ENCODE peak calls at places on chromosome 12, in six cellular contexts. One of them, this sample, is unnamed.

GRCh38 chr12:14403711-14404164 is 38.3 kb downstream of the ATF7IP start:
- DNase-seq in transverse colon: no peak
- DNase-seq in endothelial cell: no peak
- DNase-seq in OCI-LY7: peak
- DNase-seq in HFFc6: peak
- DNase-seq in fibroblast of pulmonary artery: peak
- DNase-seq in this sample: peak

GRCh38 chr12:97267803-97268202 is 194.8 kb upstream of the RMST start:
- DNase-seq in fibroblast of pulmonary artery: no peak
- DNase-seq in OCI-LY7: no peak
- DNase-seq in endothelial cell: no peak
- DNase-seq in HFFc6: no peak
- DNase-seq in transverse colon: no peak
- DNase-seq in this sample: no peak

GRCh38 chr12:97899956-97900355 is 437.4 kb downstream of the RMST start:
- DNase-seq in fibroblast of pulmonary artery: no peak
- DNase-seq in transverse colon: no peak
- DNase-seq in OCI-LY7: no peak
- DNase-seq in HFFc6: no peak
- DNase-seq in endothelial cell: no peak
- DNase-seq in this sample: no peak

GRCh38 chr12:61422786-61423185 is 837.4 kb upstream of the USP15 start:
- DNase-seq in OCI-LY7: no peak
- DNase-seq in transverse colon: no peak
- DNase-seq in fibroblast of pulmonary artery: no peak
- DNase-seq in HFFc6: no peak
- DNase-seq in endothelial cell: no peak
- DNase-seq in this sample: no peak

GRCh38 chr12:47234576-47235141 is 154.9 kb upstream of the AMIGO2 start:
- DNase-seq in fibroblast of pulmonary artery: no peak
- DNase-seq in OCI-LY7: no peak
- DNase-seq in endothelial cell: no peak
- DNase-seq in transverse colon: no peak
- DNase-seq in HFFc6: no peak
- DNase-seq in this sample: no peak

GRCh38 chr12:113480336-113480688 is 8.6 kb upstream of the LHX5 start:
- DNase-seq in HFFc6: no peak
- DNase-seq in transverse colon: no peak
- DNase-seq in OCI-LY7: no peak
- DNase-seq in endothelial cell: no peak
- DNase-seq in fibroblast of pulmonary artery: no peak
- DNase-seq in this sample: no peak

GRCh38 chr12:117293510-117293909 is 67.9 kb downstream of the NOS1 start:
- DNase-seq in transverse colon: no peak
- DNase-seq in endothelial cell: no peak
- DNase-seq in OCI-LY7: no peak
- DNase-seq in fibroblast of pulmonary artery: no peak
- DNase-seq in HFFc6: no peak
- DNase-seq in this sample: no peak

GRCh38 chr12:61138381-61138759 is 1121.8 kb upstream of the USP15 start:
- DNase-seq in HFFc6: no peak
- DNase-seq in endothelial cell: no peak
- DNase-seq in fibroblast of pulmonary artery: no peak
- DNase-seq in transverse colon: no peak
- DNase-seq in OCI-LY7: no peak
- DNase-seq in this sample: no peak

GRCh38 chr12:118098911-118099671 is 4.7 kb downstream of the VSIG10 start:
- DNase-seq in endothelial cell: no peak
- DNase-seq in OCI-LY7: no peak
- DNase-seq in HFFc6: no peak
- DNase-seq in fibroblast of pulmonary artery: no peak
- DNase-seq in transverse colon: peak
- DNase-seq in this sample: no peak

GRCh38 chr12:46722737-46723136 is 103.1 kb downstream of the SLC38A4 start:
- DNase-seq in HFFc6: no peak
- DNase-seq in fibroblast of pulmonary artery: peak
- DNase-seq in transverse colon: no peak
- DNase-seq in endothelial cell: no peak
- DNase-seq in OCI-LY7: no peak
- DNase-seq in this sample: no peak

GRCh38 chr12:53754633-53755261 is 3.0 kb upstream of the CISTR start:
- DNase-seq in transverse colon: no peak
- DNase-seq in endothelial cell: no peak
- DNase-seq in fibroblast of pulmonary artery: peak
- DNase-seq in HFFc6: no peak
- DNase-seq in OCI-LY7: peak
- DNase-seq in this sample: no peak

GRCh38 chr12:32901553-32901952 is 5.0 kb upstream of the PKP2 start:
- DNase-seq in OCI-LY7: no peak
- DNase-seq in fibroblast of pulmonary artery: peak
- DNase-seq in endothelial cell: no peak
- DNase-seq in transverse colon: no peak
- DNase-seq in HFFc6: no peak
- DNase-seq in this sample: no peak

GRCh38 chr12:104809251-104809650 is 148.8 kb downstream of the SLC41A2 start:
- DNase-seq in fibroblast of pulmonary artery: no peak
- DNase-seq in transverse colon: no peak
- DNase-seq in HFFc6: no peak
- DNase-seq in endothelial cell: no peak
- DNase-seq in OCI-LY7: no peak
- DNase-seq in this sample: no peak

GRCh38 chr12:25644964-25645363 is 91.9 kb upstream of the LMNTD1 start:
- DNase-seq in HFFc6: no peak
- DNase-seq in OCI-LY7: no peak
- DNase-seq in fibroblast of pulmonary artery: no peak
- DNase-seq in transverse colon: no peak
- DNase-seq in endothelial cell: no peak
- DNase-seq in this sample: no peak

GRCh38 chr12:66143868-66144267 is 13.3 kb upstream of the LLPH start:
- DNase-seq in endothelial cell: no peak
- DNase-seq in fibroblast of pulmonary artery: no peak
- DNase-seq in HFFc6: no peak
- DNase-seq in transverse colon: no peak
- DNase-seq in OCI-LY7: no peak
- DNase-seq in this sample: no peak

GRCh38 chr12:105992849-105993740 is 145.7 kb downstream of the NUAK1 start:
- DNase-seq in transverse colon: no peak
- DNase-seq in HFFc6: peak
- DNase-seq in OCI-LY7: no peak
- DNase-seq in endothelial cell: no peak
- DNase-seq in fibroblast of pulmonary artery: peak
- DNase-seq in this sample: no peak

GRCh38 chr12:97308576-97309198 is 153.9 kb upstream of the RMST start:
- DNase-seq in transverse colon: no peak
- DNase-seq in HFFc6: peak
- DNase-seq in OCI-LY7: peak
- DNase-seq in fibroblast of pulmonary artery: peak
- DNase-seq in endothelial cell: peak
- DNase-seq in this sample: no peak

GRCh38 chr12:89882051-89882450 is 173.4 kb upstream of the ATP2B1 start:
- DNase-seq in transverse colon: no peak
- DNase-seq in OCI-LY7: no peak
- DNase-seq in fibroblast of pulmonary artery: peak
- DNase-seq in HFFc6: no peak
- DNase-seq in endothelial cell: no peak
- DNase-seq in this sample: peak

GRCh38 chr12:43028826-43029225 is 439.3 kb upstream of the PRICKLE1 start:
- DNase-seq in endothelial cell: no peak
- DNase-seq in HFFc6: no peak
- DNase-seq in transverse colon: no peak
- DNase-seq in fibroblast of pulmonary artery: no peak
- DNase-seq in OCI-LY7: no peak
- DNase-seq in this sample: no peak

GRCh38 chr12:6360080-6360571 is 15.2 kb downstream of the SCNN1A start:
- DNase-seq in OCI-LY7: peak
- DNase-seq in endothelial cell: no peak
- DNase-seq in HFFc6: no peak
- DNase-seq in fibroblast of pulmonary artery: no peak
- DNase-seq in transverse colon: peak
- DNase-seq in this sample: no peak

GRCh38 chr12:31118347-31118830 is 44.7 kb downstream of the DDX11 start:
- DNase-seq in transverse colon: no peak
- DNase-seq in endothelial cell: no peak
- DNase-seq in OCI-LY7: peak
- DNase-seq in fibroblast of pulmonary artery: no peak
- DNase-seq in HFFc6: no peak
- DNase-seq in this sample: peak

GRCh38 chr12:52235001-52235760 is 2.1 kb downstream of the KRT7 start:
- DNase-seq in HFFc6: no peak
- DNase-seq in endothelial cell: no peak
- DNase-seq in transverse colon: no peak
- DNase-seq in fibroblast of pulmonary artery: peak
- DNase-seq in OCI-LY7: no peak
- DNase-seq in this sample: peak

GRCh38 chr12:103455020-103455763 is 40.6 kb downstream of the C12orf42 start:
- DNase-seq in HFFc6: no peak
- DNase-seq in OCI-LY7: peak
- DNase-seq in endothelial cell: no peak
- DNase-seq in transverse colon: no peak
- DNase-seq in fibroblast of pulmonary artery: no peak
- DNase-seq in this sample: no peak

GRCh38 chr12:123319826-123320225 is 44.8 kb downstream of the SBNO1 start:
- DNase-seq in transverse colon: no peak
- DNase-seq in OCI-LY7: no peak
- DNase-seq in fibroblast of pulmonary artery: no peak
- DNase-seq in HFFc6: no peak
- DNase-seq in endothelial cell: no peak
- DNase-seq in this sample: no peak
- TF ChIP-seq CTCF in transverse colon: no peak
- TF ChIP-seq CTCF in OCI-LY7: no peak
- TF ChIP-seq CTCF in fibroblast of pulmonary artery: no peak
- TF ChIP-seq CTCF in HFFc6: no peak
- TF ChIP-seq CTCF in endothelial cell: no peak
- TF ChIP-seq CTCF in this sample: no peak

DNA sequence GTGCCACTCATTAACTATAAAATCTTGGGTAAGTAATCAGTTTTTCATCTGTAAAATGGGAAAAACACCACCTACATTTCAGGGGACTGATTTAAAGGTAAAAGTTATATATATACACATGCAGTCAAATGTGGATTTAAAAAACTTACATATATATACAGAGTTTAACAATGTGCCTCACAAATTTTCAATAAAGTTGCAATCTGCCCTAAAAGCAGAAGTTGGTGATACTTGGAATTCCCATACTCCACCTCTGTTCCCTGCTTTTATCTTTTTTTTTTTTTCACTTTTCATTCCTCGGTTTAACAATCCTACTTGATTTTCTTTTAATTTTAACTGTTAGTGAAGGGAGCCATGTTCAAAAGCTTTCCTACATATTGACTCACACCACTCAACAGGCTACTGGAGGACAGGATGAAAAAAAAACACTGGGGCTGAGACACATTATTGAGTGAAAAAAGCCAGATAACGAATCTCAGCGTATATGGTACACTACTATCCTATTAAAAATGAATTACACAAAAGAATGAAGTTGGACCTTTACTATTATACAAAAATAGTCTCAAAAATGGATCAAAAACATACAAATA is 24.4 kb downstream of the SPPL3 start:
- DNase-seq in OCI-LY7: no peak
- DNase-seq in endothelial cell: no peak
- DNase-seq in transverse colon: no peak
- DNase-seq in fibroblast of pulmonary artery: no peak
- DNase-seq in HFFc6: no peak
- DNase-seq in this sample: no peak
- TF ChIP-seq CTCF in OCI-LY7: no peak
- TF ChIP-seq CTCF in endothelial cell: no peak
- TF ChIP-seq CTCF in transverse colon: no peak
- TF ChIP-seq CTCF in fibroblast of pulmonary artery: no peak
- TF ChIP-seq CTCF in HFFc6: no peak
- TF ChIP-seq CTCF in this sample: no peak

DNA sequence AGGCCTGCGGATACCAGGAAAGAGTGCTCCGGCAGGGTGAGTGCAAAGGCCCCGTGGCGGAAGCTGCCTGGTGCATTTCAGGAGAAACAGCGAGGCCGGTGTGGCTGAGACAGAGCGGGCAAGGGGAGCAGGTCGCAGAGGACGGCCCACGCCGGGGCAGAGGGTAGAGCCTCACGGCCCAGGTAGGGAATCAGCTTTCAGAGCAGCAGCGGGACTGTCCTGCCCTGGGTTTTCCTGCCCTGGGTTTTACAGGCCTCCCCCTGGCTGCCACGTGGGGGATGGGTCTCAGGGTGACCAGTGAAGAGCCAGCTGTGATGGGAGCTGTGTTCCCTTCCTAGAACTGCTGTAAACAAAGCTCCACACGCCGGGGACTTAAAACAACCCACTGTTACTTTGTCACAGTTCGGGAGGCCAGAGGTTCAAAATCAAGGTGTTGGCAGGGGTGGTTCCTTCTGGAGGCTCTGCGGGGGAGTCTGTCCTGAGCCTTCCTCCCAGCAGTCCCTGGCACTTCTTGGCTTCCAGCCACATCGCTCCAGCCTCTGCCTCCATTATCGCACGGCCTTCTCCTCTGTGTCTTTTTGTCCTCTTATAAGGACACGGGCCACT is 10.4 kb downstream of the NCOR2 start:
- DNase-seq in transverse colon: no peak
- DNase-seq in fibroblast of pulmonary artery: no peak
- DNase-seq in OCI-LY7: no peak
- DNase-seq in HFFc6: no peak
- DNase-seq in endothelial cell: no peak
- DNase-seq in this sample: no peak
- TF ChIP-seq CTCF in transverse colon: no peak
- TF ChIP-seq CTCF in fibroblast of pulmonary artery: no peak
- TF ChIP-seq CTCF in OCI-LY7: no peak
- TF ChIP-seq CTCF in HFFc6: no peak
- TF ChIP-seq CTCF in endothelial cell: no peak
- TF ChIP-seq CTCF in this sample: no peak

DNA sequence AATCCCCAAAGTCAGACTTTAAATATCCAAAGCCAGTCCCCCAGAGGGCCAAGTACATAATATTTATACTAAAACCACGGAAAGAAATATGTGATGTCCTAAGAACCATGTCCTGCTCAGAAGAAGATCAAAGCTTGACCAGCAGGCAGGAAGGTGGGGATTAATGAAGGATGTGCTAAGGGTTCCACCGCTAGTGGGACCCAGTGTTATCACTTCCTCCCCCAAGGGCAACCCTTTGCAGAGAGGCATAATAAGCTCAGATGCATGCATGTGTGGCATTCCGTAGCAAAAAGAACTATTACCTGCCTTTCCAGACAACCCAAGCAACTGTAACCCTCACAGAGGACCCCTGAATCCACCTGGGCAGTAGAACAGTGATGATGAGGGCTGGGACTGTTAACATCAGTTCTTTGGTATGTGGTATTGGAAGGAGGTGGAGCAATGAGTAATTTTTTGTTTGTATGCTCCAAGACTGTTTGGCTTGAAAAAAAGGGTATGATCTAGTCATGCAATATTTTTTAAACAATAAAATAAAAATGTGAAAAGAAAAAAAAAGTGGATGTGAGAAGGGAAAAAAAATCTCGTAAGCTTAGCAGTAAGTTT is 71.7 kb upstream of the ETV6 start:
- DNase-seq in OCI-LY7: peak
- DNase-seq in fibroblast of pulmonary artery: no peak
- DNase-seq in endothelial cell: no peak
- DNase-seq in HFFc6: peak
- DNase-seq in transverse colon: no peak
- DNase-seq in this sample: no peak
- TF ChIP-seq CTCF in OCI-LY7: no peak
- TF ChIP-seq CTCF in fibroblast of pulmonary artery: no peak
- TF ChIP-seq CTCF in endothelial cell: no peak
- TF ChIP-seq CTCF in HFFc6: no peak
- TF ChIP-seq CTCF in transverse colon: no peak
- TF ChIP-seq CTCF in this sample: no peak